ENCODE peak calls at places on chromosomes 2 and 18, in six cellular contexts. M is body of pancreas, B is astrocyte, V is fibroblast of pulmonary artery, C is fibroblast of mammary gland, J is IMR-90. E is an unnamed sample.

GRCh38 chr2:84880645-84881521 is at the start of gene TRABD2A:
- DNase-seq in M (no peak), B (no peak), V (no peak), C (peak; percentile 59), J (peak; percentile 71), E (no peak)

GRCh38 chr18:58335223-58335622 is 291.2 kb downstream of the NEDD4L start:
- DNase-seq in M (no peak), B (no peak), V (no peak), C (no peak), J (no peak), E (no peak)

GRCh38 chr2:60581461-60582282 is 28.2 kb upstream of the BCL11A start:
- DNase-seq in M (peak; percentile 68), B (peak; percentile 3), V (peak; percentile 54), C (peak; percentile 26), J (peak; percentile 27), E (peak; percentile 34)

GRCh38 chr2:29015701-29016470 is 34.8 kb downstream of the TOGARAM2 start:
- DNase-seq in M (no peak), B (no peak), V (no peak), C (no peak), J (no peak), E (no peak)

GRCh38 chr2:86275384-86275799 is 62.0 kb downstream of the REEP1 start:
- DNase-seq in M (no peak), B (no peak), V (no peak), C (no peak), J (no peak), E (no peak)

GRCh38 chr2:12169060-12169406 is 422.6 kb downstream of the LPIN1 start:
- DNase-seq in M (peak; percentile 56), B (peak; percentile 94), V (peak; percentile 84), C (peak; percentile 94), J (peak; percentile 82), E (peak; percentile 81)

GRCh38 chr2:96832751-96833507 is 10.9 kb downstream of the ANKRD23 start:
- DNase-seq in M (peak; percentile 98), B (peak; percentile 20), V (peak; percentile 53), C (peak; percentile 25), J (peak; percentile 64), E (peak; percentile 61)

GRCh38 chr2:182365855-182366254 is 61.0 kb downstream of the PDE1A start:
- DNase-seq in M (no peak), B (no peak), V (no peak), C (no peak), J (no peak), E (no peak)

GRCh38 chr2:96876811-96877437 is 7.0 kb upstream of the SEMA4C start:
- DNase-seq in M (no peak), B (no peak), V (no peak), C (no peak), J (no peak), E (no peak)

GRCh38 chr2:227404575-227404974 is 16.8 kb upstream of the SCYGR1 start:
- DNase-seq in M (no peak), B (no peak), V (no peak), C (no peak), J (no peak), E (no peak)

GRCh38 chr2:192566863-192567262 is 372.1 kb upstream of the TMEFF2 start:
- DNase-seq in M (no peak), B (no peak), V (no peak), C (no peak), J (no peak), E (no peak)

GRCh38 chr2:58923869-58924268 is 682.7 kb upstream of the FANCL start:
- DNase-seq in M (no peak), B (peak; percentile 93), V (peak; percentile 11), C (peak; percentile 89), J (peak; percentile 94), E (peak; percentile 95)

GRCh38 chr2:66897181-66897580 is 462.3 kb downstream of the MEIS1 start:
- DNase-seq in M (peak; percentile 33), B (peak; percentile 85), V (peak; percentile 61), C (peak; percentile 72), J (peak; percentile 65), E (peak; percentile 81)

GRCh38 chr18:26091047-26091630 is 726 bp upstream of the SS18 start:
- DNase-seq in M (peak; percentile 63), B (no peak), V (no peak), C (peak; percentile 73), J (no peak), E (no peak)

GRCh38 chr2:105380432-105381118 is 18.3 kb downstream of the FHL2 start:
- DNase-seq in M (no peak), B (no peak), V (peak; percentile 75), C (no peak), J (peak; percentile 55), E (no peak)

GRCh38 chr2:146821836-146822316 is 1023.0 kb upstream of the ACVR2A start:
- DNase-seq in M (no peak), B (peak; percentile 73), V (peak; percentile 60), C (peak; percentile 90), J (peak; percentile 32), E (peak; percentile 36)

GRCh38 chr2:232842689-232843088 is 27.4 kb upstream of the SNORC start:
- DNase-seq in M (no peak), B (no peak), V (peak; percentile 35), C (no peak), J (no peak), E (no peak)

GRCh38 chr2:232838406-232838874 is 31.6 kb upstream of the SNORC start:
- DNase-seq in M (peak; percentile 9), B (peak; percentile 32), V (no peak), C (peak; percentile 12), J (peak; percentile 29), E (no peak)

GRCh38 chr2:232839680-232840079 is 30.4 kb upstream of the SNORC start:
- DNase-seq in M (peak; percentile 74), B (no peak), V (no peak), C (no peak), J (no peak), E (no peak)

GRCh38 chr2:232846055-232846454 is 24.0 kb upstream of the SNORC start:
- DNase-seq in M (no peak), B (no peak), V (no peak), C (no peak), J (no peak), E (no peak)

DNA sequence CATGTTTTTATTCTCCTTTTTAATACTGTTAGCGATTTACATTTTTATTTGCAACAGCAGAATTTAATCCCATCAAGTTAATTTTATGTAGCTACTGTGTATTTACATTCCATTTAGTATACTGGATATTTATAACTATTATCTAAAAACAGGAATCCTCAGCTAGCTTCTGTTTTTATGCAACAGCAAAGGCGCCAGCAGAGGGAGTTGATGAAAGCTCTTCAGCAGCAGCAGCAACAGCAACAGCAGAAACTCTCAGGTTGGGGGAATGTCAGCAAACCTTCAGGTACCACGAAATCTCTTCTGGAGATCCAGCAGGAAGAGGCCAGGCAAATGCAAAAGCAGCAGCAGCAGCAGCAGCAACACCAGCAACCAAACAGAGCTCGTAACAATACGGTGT is 26.2 kb upstream of the SNORC start:
- DNase-seq in M (no peak), B (no peak), V (no peak), C (no peak), J (no peak), E (no peak)
- TF ChIP-seq CTCF in M (no peak), B (no peak), V (peak; percentile 9), C (no peak), J (no peak), E (peak; percentile 11)

GRCh38 chr18:13218376-13219011 is at the start of gene LDLRAD4:
- DNase-seq in M (peak; percentile 59), B (no peak), V (no peak), C (no peak), J (no peak), E (no peak)

GRCh38 chr18:13220326-13220991 is 1.9 kb downstream of the LDLRAD4 start:
- DNase-seq in M (peak; percentile 16), B (peak; percentile 49), V (no peak), C (no peak), J (no peak), E (no peak)

GRCh38 chr18:13217971-13218375 is 587 bp upstream of the LDLRAD4 start:
- DNase-seq in M (peak; percentile 21), B (no peak), V (no peak), C (no peak), J (no peak), E (no peak)

GRCh38 chr18:13219012-13219396 is 444 bp downstream of the LDLRAD4 start:
- DNase-seq in M (no peak), B (no peak), V (no peak), C (no peak), J (no peak), E (no peak)

DNA sequence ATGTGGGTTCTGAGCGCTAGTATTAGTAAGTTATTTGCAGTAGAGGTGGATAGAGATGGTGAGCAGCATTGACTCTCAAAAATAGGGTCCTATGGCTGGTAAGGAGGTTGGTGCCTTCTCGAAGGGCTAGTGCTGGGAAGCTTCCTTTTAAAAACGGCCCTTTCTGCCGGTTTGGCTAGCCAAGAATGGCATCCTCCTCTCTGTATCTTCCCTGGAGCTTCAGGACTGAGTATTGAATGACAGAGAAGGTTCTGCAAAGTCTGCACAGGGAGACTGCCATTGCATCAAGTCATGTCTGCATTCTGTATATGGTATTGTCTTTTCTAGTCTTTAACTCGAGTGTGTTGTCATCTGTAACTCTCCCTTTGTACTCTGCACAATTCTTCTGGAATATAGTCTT is 1.0 kb downstream of the LDLRAD4 start:
- DNase-seq in M (no peak), B (no peak), V (no peak), C (no peak), J (no peak), E (no peak)
- H3K4me3 ChIP-seq in M (no peak overlapping the region), B (peak overlapping the region; percentile 48), V (no peak overlapping the region), C (no peak overlapping the region), J (no peak overlapping the region), E (no peak overlapping the region)

GRCh38 chr18:44837491-44838185 is 156.9 kb downstream of the SETBP1 start:
- DNase-seq in M (no peak), B (no peak), V (no peak), C (no peak), J (peak; percentile 7), E (no peak)

GRCh38 chr18:44839239-44839666 is 158.6 kb downstream of the SETBP1 start:
- DNase-seq in M (peak; percentile 72), B (peak; percentile 66), V (peak; percentile 71), C (peak; percentile 61), J (peak; percentile 43), E (peak; percentile 55)

GRCh38 chr18:44840053-44840826 is 159.6 kb downstream of the SETBP1 start:
- DNase-seq in M (no peak), B (peak; percentile 2), V (peak; percentile 43), C (peak; percentile 53), J (no peak), E (peak; percentile 83)

GRCh38 chr18:44834867-44835469 is 154.3 kb downstream of the SETBP1 start:
- DNase-seq in M (no peak), B (no peak), V (no peak), C (no peak), J (no peak), E (no peak)

GRCh38 chr18:44835555-44836156 is 155.0 kb downstream of the SETBP1 start:
- DNase-seq in M (peak; percentile 28), B (no peak), V (no peak), C (no peak), J (no peak), E (no peak)
- TF ChIP-seq CTCF in M (no peak), B (no peak), V (no peak), C (no peak), J (no peak), E (no peak)

DNA sequence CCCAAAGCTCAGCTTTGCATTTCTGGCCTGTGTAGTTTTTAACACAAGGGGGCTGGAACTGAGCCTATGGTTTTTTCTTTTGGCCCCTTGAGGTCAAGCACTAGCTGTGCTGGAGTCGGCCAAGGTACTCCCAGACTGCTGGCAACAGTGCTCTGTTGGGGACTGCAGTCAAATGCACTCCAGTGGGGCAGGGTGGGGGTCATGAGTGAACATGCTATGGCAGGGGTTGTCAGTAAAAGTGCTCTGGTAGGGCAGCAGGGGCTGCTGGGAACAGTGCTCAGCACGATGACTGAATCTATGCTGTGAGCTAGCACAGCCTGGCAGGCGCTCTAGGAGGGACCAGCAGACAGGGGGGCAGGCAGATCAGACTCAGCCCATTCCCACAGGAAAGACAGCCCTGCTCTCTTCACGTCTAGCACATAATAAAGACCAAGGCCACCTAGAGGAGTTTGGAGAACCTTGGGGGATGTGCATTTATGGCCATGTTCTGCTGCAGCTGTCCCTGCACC is 55.0 kb upstream of the CERS6 start:
- DNase-seq in M (no peak), B (no peak), V (no peak), C (no peak), J (no peak), E (no peak)
- H3K4me3 ChIP-seq in M (no peak overlapping the region), B (no peak overlapping the region), V (no peak overlapping the region), C (no peak overlapping the region), J (no peak overlapping the region), E (no peak overlapping the region)

E was measured in AG10803.